ENCODE peak calls at places on chromosomes 2 and 18, in eight cellular contexts. P, K, Q, Y, B, U, T and F are unnamed samples.

GRCh38 chr2:8402222-8402621 is 279.6 kb upstream of the ID2 start:
- DNase-seq in P (no peak), K (no peak), Q (no peak), Y (no peak), B (no peak), U (no peak), T (no peak), F (no peak)

GRCh38 chr2:165067958-165068612 is 112.8 kb upstream of the SLC38A11 start:
- DNase-seq in P (no peak), K (no peak), Q (peak; percentile 23), Y (peak; percentile 83), B (peak; percentile 49), U (peak; percentile 51), T (no peak), F (peak; percentile 65)

GRCh38 chr2:61770298-61770697 is 83.6 kb downstream of the FAM161A start:
- DNase-seq in P (no peak), K (no peak), Q (no peak), Y (no peak), B (no peak), U (no peak), T (no peak), F (no peak)

GRCh38 chr18:58143391-58143790 is 99.4 kb downstream of the NEDD4L start:
- DNase-seq in P (no peak), K (no peak), Q (peak; percentile 84), Y (no peak), B (no peak), U (no peak), T (no peak), F (no peak)

GRCh38 chr2:99442837-99443236 is 47.0 kb downstream of the REV1 start:
- DNase-seq in P (no peak), K (no peak), Q (peak; percentile 28), Y (no peak), B (no peak), U (no peak), T (no peak), F (no peak)

GRCh38 chr18:47175283-47175894 is 775 bp downstream of the IER3IP1 start:
- DNase-seq in P (no peak), K (no peak), Q (no peak), Y (peak; percentile 33), B (peak; percentile 37), U (peak; percentile 47), T (no peak), F (peak; percentile 20)

GRCh38 chr18:24270937-24271380 is 126.7 kb downstream of the OSBPL1A start:
- DNase-seq in P (no peak), K (no peak), Q (peak; percentile 63), Y (no peak), B (no peak), U (no peak), T (no peak), F (no peak)

GRCh38 chr18:25345432-25345831 is 6.5 kb downstream of the ZNF521 start:
- DNase-seq in P (no peak), K (no peak), Q (peak; percentile 5), Y (no peak), B (no peak), U (no peak), T (no peak), F (no peak)

GRCh38 chr2:290090-290722 is 2.3 kb upstream of the ALKAL2 start:
- DNase-seq in P (no peak), K (peak; percentile 76), Q (peak; percentile 78), Y (peak; percentile 90), B (peak; percentile 87), U (peak; percentile 92), T (peak; percentile 76), F (peak; percentile 88)

GRCh38 chr2:182379235-182379634 is 47.6 kb downstream of the PDE1A start:
- DNase-seq in P (no peak), K (no peak), Q (peak; percentile 67), Y (no peak), B (peak; percentile 12), U (no peak), T (no peak), F (no peak)

GRCh38 chr2:148876589-148877402 is 1.8 kb downstream of the KIF5C start:
- DNase-seq in P (no peak), K (no peak), Q (no peak), Y (peak; percentile 92), B (peak; percentile 44), U (peak; percentile 46), T (peak; percentile 65), F (peak; percentile 39)

GRCh38 chr2:148874868-148875341 is at the start of gene KIF5C:
- DNase-seq in P (peak; percentile 84), K (peak; percentile 78), Q (peak; percentile 63), Y (peak; percentile 95), B (peak; percentile 84), U (peak; percentile 84), T (peak; percentile 52), F (peak; percentile 85)

GRCh38 chr2:148875387-148876051 is 492 bp downstream of the KIF5C start:
- DNase-seq in P (no peak), K (no peak), Q (no peak), Y (no peak), B (no peak), U (no peak), T (no peak), F (no peak)

GRCh38 chr2:148876190-148876588 is 1.2 kb downstream of the KIF5C start:
- DNase-seq in P (no peak), K (no peak), Q (no peak), Y (no peak), B (no peak), U (no peak), T (no peak), F (no peak)

GRCh38 chr2:148877403-148877740 is 2.3 kb downstream of the KIF5C start:
- DNase-seq in P (no peak), K (no peak), Q (no peak), Y (peak; percentile 75), B (no peak), U (no peak), T (no peak), F (no peak)
- H3K4me3 ChIP-seq in P (no peak overlapping the region), K (peak overlapping the region; percentile 84), Q (no peak overlapping the region), Y (no peak overlapping the region), B (no peak overlapping the region), U (no peak overlapping the region), T (no peak overlapping the region), F (no peak overlapping the region)

GRCh38 chr2:101766871-101767739 is 69.6 kb downstream of the MAP4K4 start:
- DNase-seq in P (no peak), K (no peak), Q (peak; percentile 93), Y (no peak), B (no peak), U (no peak), T (peak; percentile 97), F (no peak)
- H3K4me1 ChIP-seq in P (peaks cover 36% of the 10 kb centered on the region), K (peaks cover 19% of the 10 kb centered on the region), Q (peaks cover 38% of the 10 kb centered on the region), Y (peaks cover 47% of the 10 kb centered on the region), B (peaks cover 40% of the 10 kb centered on the region), U (peaks cover 25% of the 10 kb centered on the region), T (peaks cover 100% of the 10 kb centered on the region), F (peaks cover 7% of the 10 kb centered on the region)

DNA sequence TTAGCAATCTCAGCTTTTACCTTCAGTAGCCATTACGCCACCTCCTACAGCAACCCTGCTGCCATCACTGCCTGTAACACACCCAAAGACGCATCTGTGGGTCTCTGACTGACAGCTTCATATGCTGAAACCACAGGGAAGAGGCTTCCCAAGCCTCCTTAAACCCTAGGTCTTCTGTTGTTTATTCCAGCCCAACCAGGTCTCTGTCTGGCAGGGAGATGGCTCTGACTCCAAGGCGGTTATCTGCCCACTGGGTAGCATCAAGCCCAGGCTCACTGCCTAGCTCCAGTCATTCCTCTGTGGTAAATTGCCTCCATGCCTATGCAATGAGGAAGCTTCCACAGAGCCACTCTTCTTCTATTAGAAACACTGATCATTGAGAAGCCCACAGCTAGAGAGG is 28.6 kb upstream of the TRIB2 start:
- DNase-seq in P (no peak), K (no peak), Q (no peak), Y (no peak), B (no peak), U (no peak), T (no peak), F (no peak)
- TF ChIP-seq POLR2A in P (no peak), K (no peak), Q (no peak), Y (no peak), B (no peak), U (no peak), T (no peak), F (no peak)

DNA sequence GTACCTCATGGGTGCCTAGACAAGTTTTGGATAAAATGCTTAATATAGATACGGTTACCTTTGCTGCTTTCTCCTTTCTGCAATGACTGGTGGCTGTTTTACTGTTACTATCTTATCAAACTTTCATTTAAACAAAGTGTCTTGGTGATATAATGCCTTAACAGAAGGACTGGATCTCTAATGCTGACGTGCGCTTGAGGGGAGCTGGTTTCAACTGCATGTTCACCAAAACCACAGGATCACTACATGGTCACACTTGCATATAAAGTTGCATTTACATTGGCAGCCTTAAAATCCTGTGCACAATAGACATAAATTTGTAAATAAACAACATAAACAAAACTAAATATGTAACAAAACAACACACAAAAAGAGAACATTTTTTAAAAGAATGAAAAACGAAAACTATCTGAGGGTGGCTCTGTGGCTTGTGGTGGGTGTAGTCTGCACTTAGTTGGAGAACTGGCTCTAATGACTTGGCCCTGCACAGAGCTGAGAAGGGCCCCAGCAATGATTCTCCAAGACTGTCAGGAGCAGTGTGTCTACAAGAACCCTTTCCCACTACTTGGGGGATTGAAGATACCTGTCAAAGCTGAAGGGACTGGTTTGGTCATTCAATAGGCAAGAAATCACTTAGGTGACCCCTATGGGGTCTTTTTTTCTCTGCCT is 135.5 kb downstream of the UXS1 start:
- DNase-seq in P (no peak), K (no peak), Q (no peak), Y (no peak), B (no peak), U (no peak), T (no peak), F (no peak)
- H3K4me3 ChIP-seq in P (no peak overlapping the region), K (no peak overlapping the region), Q (no peak overlapping the region), Y (no peak overlapping the region), B (no peak overlapping the region), U (no peak overlapping the region), T (no peak overlapping the region), F (no peak overlapping the region)

DNA sequence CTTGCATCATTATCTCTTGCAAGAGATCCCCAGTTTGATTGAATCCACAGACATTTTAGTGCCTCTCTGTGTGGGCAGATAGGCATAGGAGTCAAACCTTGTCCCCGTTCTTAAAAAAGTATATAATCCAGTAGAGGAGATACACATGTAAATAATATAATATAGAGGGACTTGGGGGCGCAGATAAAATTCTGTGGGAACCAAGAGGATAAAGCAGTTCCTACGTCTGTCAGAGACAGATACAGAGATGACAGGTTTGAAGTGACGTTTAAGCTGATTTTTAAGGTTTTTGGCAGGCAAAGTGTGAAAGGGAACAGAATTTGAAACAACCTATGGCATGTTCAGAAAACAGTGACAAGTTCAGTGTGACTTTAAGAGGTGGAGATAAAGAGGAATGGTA is 63.1 kb downstream of the CAB39 start:
- DNase-seq in P (no peak), K (no peak), Q (no peak), Y (no peak), B (no peak), U (no peak), T (no peak), F (no peak)
- H3K4me1 ChIP-seq in P (peaks cover 82% of the 10 kb centered on the region), K (no peaks in the 10 kb centered on the region), Q (peaks cover 15% of the 10 kb centered on the region), Y (peaks cover 13% of the 10 kb centered on the region), B (peaks cover 17% of the 10 kb centered on the region), U (peaks cover 8% of the 10 kb centered on the region), T (no peaks in the 10 kb centered on the region), F (peaks cover 47% of the 10 kb centered on the region)

GRCh38 chr2:152405206-152406118 is 70.5 kb downstream of the FMNL2 start:
- DNase-seq in P (peak; percentile 51), K (no peak), Q (peak; percentile 42), Y (no peak), B (peak; percentile 19), U (no peak), T (peak; percentile 96), F (no peak)
- TF ChIP-seq POLR2A in P (no peak), K (no peak), Q (no peak), Y (no peak), B (no peak), U (no peak), T (no peak), F (no peak)